ENCODE peak calls at places on chromosomes 12 and 14, in seven cellular contexts. H is GM04504; J is AG09309; W is stomach; P is pons; T is heart right ventricle; Z is stimulated activated CD4-positive, alpha-beta T cell treated with anti-CD3 and anti-CD28 coated beads, Interleukin-1b, Interleukin-23, amount 100 ng/mL, for 1 hour. C is an unnamed sample.

GRCh38 chr14:49853572-49854375 is 1.2 kb upstream of the NEMF start:
- DNase-seq in H (peak; percentile 65), J (peak; percentile 46), W (peak; percentile 78), P (peak; percentile 74), T (peak; percentile 72), Z (no peak), C (peak; percentile 50)

GRCh38 chr14:69716483-69717187 is 50.3 kb upstream of the SRSF5 start:
- DNase-seq in H (peak; percentile 52), J (peak; percentile 93), W (no peak), P (no peak), T (no peak), Z (no peak), C (peak; percentile 84)

GRCh38 chr12:14327717-14328116 is 37.8 kb upstream of the ATF7IP start:
- DNase-seq in H (peak; percentile 11), J (peak; percentile 73), W (no peak), P (no peak), T (no peak), Z (no peak), C (no peak)

GRCh38 chr14:95487669-95488084 is 28.8 kb downstream of the SYNE3 start:
- DNase-seq in H (no peak), J (no peak), W (no peak), P (no peak), T (no peak), Z (no peak), C (no peak)

GRCh38 chr12:80412343-80412953 is 31.6 kb upstream of the PTPRQ start:
- DNase-seq in H (peak; percentile 23), J (peak; percentile 23), W (no peak), P (peak; percentile 70), T (peak; percentile 8), Z (no peak), C (peak; percentile 32)

GRCh38 chr14:61860294-61860918 is 98.2 kb downstream of the SNAPC1 start:
- DNase-seq in H (no peak), J (peak; percentile 17), W (peak; percentile 47), P (peak; percentile 11), T (peak; percentile 18), Z (peak; percentile 61), C (no peak)

GRCh38 chr12:124754949-124755800 is 108.5 kb downstream of the SCARB1 start:
- DNase-seq in H (peak; percentile 82), J (peak; percentile 73), W (peak; percentile 46), P (peak; percentile 93), T (peak; percentile 87), Z (no peak), C (peak; percentile 79)

GRCh38 chr14:32319368-32320049 is 9.6 kb upstream of the AKAP6 start:
- DNase-seq in H (no peak), J (no peak), W (no peak), P (no peak), T (no peak), Z (no peak), C (no peak)

GRCh38 chr14:90874599-90874998 is 58.4 kb upstream of the TTC7B start:
- DNase-seq in H (no peak), J (no peak), W (no peak), P (no peak), T (no peak), Z (no peak), C (no peak)

C was measured in smooth muscle cell of the brain vasculature.